ENCODE peak calls at places on chromosomes 11 and 22, in six cellular contexts. B, E, Z, J, D and K are unnamed samples.

GRCh38 chr11:113293936-113294335 is 20.4 kb upstream of the TTC12 start:
- DNase-seq in B (no peak), E (no peak), Z (no peak), J (no peak), D (no peak), K (no peak)

GRCh38 chr22:41094036-41094435 is 1.6 kb downstream of the EP300 start:
- DNase-seq in B (peak), E (peak), Z (peak), J (peak), D (peak), K (peak)

GRCh38 chr11:131504199-131504949 is 134.0 kb downstream of the NTM start:
- DNase-seq in B (peak), E (peak), Z (peak), J (no peak), D (no peak), K (no peak)

GRCh38 chr11:20397281-20397680 is 9.8 kb downstream of the PRMT3 start:
- DNase-seq in B (peak), E (peak), Z (peak), J (peak), D (peak), K (peak)

GRCh38 chr22:44387486-44387885 is 74.7 kb upstream of the SHISAL1 start:
- DNase-seq in B (no peak), E (no peak), Z (no peak), J (no peak), D (no peak), K (no peak)

GRCh38 chr22:37802310-37803194 is 5.2 kb upstream of the GCAT start:
- DNase-seq in B (no peak), E (peak), Z (peak), J (peak), D (peak), K (no peak)

GRCh38 chr11:24755260-24755839 is 258.5 kb downstream of the LUZP2 start:
- DNase-seq in B (no peak), E (peak), Z (no peak), J (no peak), D (no peak), K (no peak)

GRCh38 chr11:74014880-74015279 is 6.0 kb upstream of the UCP3 start:
- DNase-seq in B (no peak), E (no peak), Z (no peak), J (no peak), D (no peak), K (no peak)

GRCh38 chr22:23840026-23840425 is 1.2 kb upstream of the DERL3 start:
- DNase-seq in B (no peak), E (no peak), Z (no peak), J (no peak), D (no peak), K (no peak)

GRCh38 chr22:39545310-39546063 is 12.9 kb upstream of the RPS19BP1 start:
- DNase-seq in B (no peak), E (peak), Z (peak), J (peak), D (no peak), K (peak)

GRCh38 chr11:61567286-61568061 is 13.4 kb downstream of the SYT7 start:
- DNase-seq in B (peak), E (peak), Z (peak), J (peak), D (peak), K (peak)

GRCh38 chr22:23273445-23274145 is 93.3 kb downstream of the BCR start:
- DNase-seq in B (no peak), E (no peak), Z (no peak), J (no peak), D (no peak), K (no peak)

GRCh38 chr22:41523464-41524221 is 20.6 kb downstream of the POLR3H start:
- DNase-seq in B (no peak), E (peak), Z (peak), J (peak), D (no peak), K (peak)

GRCh38 chr22:22818861-22819855 is 68.5 kb upstream of the IGLL5 start:
- DNase-seq in B (peak), E (no peak), Z (no peak), J (no peak), D (no peak), K (no peak)

GRCh38 chr22:50304528-50305392 is 2.7 kb downstream of the PLXNB2 start:
- DNase-seq in B (no peak), E (no peak), Z (no peak), J (no peak), D (peak), K (peak)

GRCh38 chr11:83717551-83717950 is 431.4 kb upstream of the CCDC90B start:
- DNase-seq in B (no peak), E (peak), Z (peak), J (peak), D (no peak), K (no peak)
- H3K4me2 ChIP-seq in B (no peak), E (no peak), Z (no peak), J (no peak), D (no peak), K (no peak)

DNA sequence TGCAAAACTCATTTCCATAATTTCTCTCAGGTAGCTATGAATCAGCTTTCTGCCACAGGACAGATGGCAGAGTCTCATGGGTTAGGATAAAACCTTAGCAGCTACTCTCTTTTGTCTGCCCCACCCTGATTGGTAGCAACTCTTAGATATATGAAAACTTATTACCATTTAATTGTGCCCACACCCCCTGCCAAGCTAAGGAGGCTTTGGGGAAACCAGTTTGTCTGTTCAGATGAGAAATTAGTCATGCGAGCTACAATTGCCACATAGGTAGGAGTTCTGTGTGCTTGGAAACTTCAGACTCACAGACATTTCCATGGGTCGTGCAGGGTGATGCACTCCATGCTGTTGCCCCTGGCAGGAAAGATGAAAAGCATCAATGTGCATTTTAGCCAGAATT is 39.9 kb downstream of the CD44 start:
- DNase-seq in B (no peak), E (no peak), Z (no peak), J (peak), D (no peak), K (no peak)
- H3K27ac ChIP-seq in B (no peak), E (no peak), Z (no peak), J (no peak), D (peak), K (peak)

GRCh38 chr11:106447631-106448191 is 370.2 kb downstream of the AASDHPPT start:
- DNase-seq in B (no peak), E (no peak), Z (no peak), J (peak), D (no peak), K (no peak)
- H3K4me2 ChIP-seq in B (no peak), E (no peak), Z (no peak), J (no peak), D (no peak), K (no peak)

GRCh38 chr11:60183595-60184201 is 815 bp upstream of the MS4A6A start:
- DNase-seq in B (no peak), E (no peak), Z (no peak), J (no peak), D (no peak), K (no peak)
- H3K27ac ChIP-seq in B (no peak), E (no peak), Z (no peak), J (no peak), D (no peak), K (no peak)

DNA sequence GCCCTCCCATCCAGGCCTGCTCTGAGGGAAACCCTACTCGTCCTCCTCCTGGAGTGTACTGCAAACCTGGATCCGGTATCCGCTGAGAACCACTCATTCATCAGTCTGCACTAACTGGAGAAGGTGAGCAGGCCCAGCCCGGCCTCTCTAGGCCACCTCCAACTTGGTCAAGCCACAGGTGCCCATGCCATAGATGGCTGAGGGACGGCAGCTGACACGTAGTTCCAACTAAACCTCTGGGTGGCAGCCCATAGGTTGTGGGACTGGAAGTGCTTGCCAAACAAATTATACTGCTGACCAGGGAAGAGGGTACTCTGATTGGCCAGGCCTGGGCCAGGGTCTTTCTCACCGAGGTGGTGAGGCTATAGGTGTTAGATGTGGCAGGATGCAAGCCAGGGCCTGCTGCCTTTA is 5.9 kb downstream of the KCNQ1OT1 start:
- DNase-seq in B (no peak), E (peak), Z (peak), J (no peak), D (peak), K (no peak)
- H3K4me2 ChIP-seq in B (no peak), E (peak), Z (no peak), J (no peak), D (no peak), K (no peak)

GRCh38 chr11:35066029-35066428 is 72.9 kb upstream of the CD44 start:
- DNase-seq in B (no peak), E (no peak), Z (no peak), J (no peak), D (no peak), K (no peak)

GRCh38 chr11:35063453-35063852 is 75.5 kb upstream of the CD44 start:
- DNase-seq in B (no peak), E (no peak), Z (no peak), J (no peak), D (no peak), K (no peak)

GRCh38 chr11:35065566-35065965 is 73.4 kb upstream of the CD44 start:
- DNase-seq in B (no peak), E (no peak), Z (no peak), J (peak), D (no peak), K (peak)

GRCh38 chr11:35064114-35064800 is 74.7 kb upstream of the CD44 start:
- DNase-seq in B (no peak), E (no peak), Z (no peak), J (no peak), D (no peak), K (peak)

GRCh38 chr11:35066783-35067476 is 72.0 kb upstream of the CD44 start:
- DNase-seq in B (no peak), E (no peak), Z (no peak), J (no peak), D (no peak), K (no peak)
- H3K27ac ChIP-seq in B (no peak), E (no peak), Z (no peak), J (no peak), D (no peak), K (no peak)

GRCh38 chr11:6486256-6486655 is 5.0 kb downstream of the TIMM10B start:
- DNase-seq in B (no peak), E (no peak), Z (no peak), J (no peak), D (no peak), K (no peak)

GRCh38 chr11:6486938-6487337 is 5.6 kb downstream of the TIMM10B start:
- DNase-seq in B (no peak), E (no peak), Z (peak), J (no peak), D (no peak), K (no peak)

GRCh38 chr11:6489338-6489737 is 7.7 kb upstream of the DNHD1 start:
- DNase-seq in B (no peak), E (no peak), Z (no peak), J (no peak), D (no peak), K (no peak)

GRCh38 chr11:6488342-6488741 is 7.0 kb downstream of the TIMM10B start:
- DNase-seq in B (no peak), E (no peak), Z (no peak), J (no peak), D (no peak), K (no peak)

GRCh38 chr11:6488831-6489230 is 7.5 kb downstream of the TIMM10B start:
- DNase-seq in B (no peak), E (no peak), Z (no peak), J (no peak), D (no peak), K (no peak)
- H3K4me2 ChIP-seq in B (no peak), E (no peak), Z (no peak), J (no peak), D (no peak), K (no peak)

GRCh38 chr11:64777449-64778222 is 706 bp downstream of the SF1 start:
- DNase-seq in B (peak), E (peak), Z (peak), J (peak), D (peak), K (peak)
- H3K27ac ChIP-seq in B (peak), E (peak), Z (peak), J (peak), D (peak), K (peak)

DNA sequence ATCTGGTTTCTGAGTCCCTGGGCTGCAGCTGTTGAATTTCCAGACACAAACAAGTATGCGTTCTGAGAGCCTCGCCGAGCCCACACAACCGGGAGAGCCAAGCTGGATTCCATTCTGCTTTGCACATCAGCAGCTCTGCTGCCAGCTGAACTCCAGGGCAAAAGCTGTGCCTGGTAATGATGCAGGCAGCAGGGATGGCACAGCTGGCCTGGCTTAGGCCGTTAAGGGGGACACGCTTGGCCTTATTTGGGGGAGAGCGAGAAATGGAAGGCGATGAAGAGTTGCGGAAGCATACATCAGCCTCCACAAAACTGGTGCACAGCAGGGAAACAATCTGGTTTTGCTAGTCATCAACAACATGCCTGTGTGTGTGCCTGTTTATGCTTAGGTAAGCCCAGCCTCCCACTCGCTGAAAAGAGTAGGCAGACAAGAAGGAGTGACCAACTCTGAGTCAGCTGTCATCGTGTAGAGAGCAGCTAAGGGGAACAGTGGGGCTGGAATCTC is 25.1 kb downstream of the ADAMTS8 start:
- DNase-seq in B (no peak), E (peak), Z (no peak), J (peak), D (no peak), K (peak)
- H3K4me2 ChIP-seq in B (no peak), E (peak), Z (no peak), J (no peak), D (no peak), K (peak)

GRCh38 chr22:25404923-25405853 is 159.3 kb upstream of the GRK3 start:
- DNase-seq in B (peak), E (peak), Z (no peak), J (peak), D (peak), K (peak)
- H3K27ac ChIP-seq in B (peak), E (no peak), Z (no peak), J (no peak), D (peak), K (no peak)